ENCODE peak calls at places on chromosome 2, in eight cellular contexts. B, R, N, V, Y, G, S and E are unnamed samples.

GRCh38 chr2:188244383-188244782 is 47.3 kb upstream of the GULP1 start:
- DNase-seq in Y (no peak), N (no peak), B (no peak), R (no peak), G (no peak), S (no peak), V (no peak), E (no peak)

GRCh38 chr2:55965276-55965675 is 41.7 kb upstream of the EFEMP1 start:
- DNase-seq in S (no peak), N (no peak), Y (no peak), R (no peak), G (no peak), B (no peak), V (peak), E (no peak)

GRCh38 chr2:35168351-35168750 is 1187.2 kb upstream of the CRIM1 start:
- DNase-seq in G (no peak), Y (no peak), B (no peak), V (no peak), N (no peak), R (no peak), S (no peak), E (peak)

GRCh38 chr2:239876948-239877289 is 148.2 kb downstream of the NDUFA10 start:
- DNase-seq in R (no peak), S (no peak), G (no peak), N (no peak), B (no peak), Y (no peak), V (no peak), E (no peak)

GRCh38 chr2:221572821-221573429 is 821 bp upstream of the EPHA4 start:
- DNase-seq in B (peak), V (peak), Y (no peak), S (no peak), G (peak), R (peak), N (peak), E (peak)

GRCh38 chr2:241009601-241010530 is 11.4 kb downstream of the SNED1 start:
- DNase-seq in Y (no peak), V (no peak), N (no peak), S (peak), B (peak), G (no peak), R (peak), E (no peak)

GRCh38 chr2:180734382-180734781 is 246.0 kb upstream of the UBE2E3 start:
- DNase-seq in N (no peak), B (no peak), G (no peak), S (no peak), V (no peak), Y (no peak), R (no peak), E (no peak)

GRCh38 chr2:73897934-73898333 is 5.1 kb downstream of the ACTG2 start:
- DNase-seq in N (no peak), G (no peak), S (no peak), R (no peak), B (no peak), Y (no peak), V (no peak), E (no peak)

GRCh38 chr2:190261851-190262250 is 57.8 kb downstream of the HIBCH start:
- DNase-seq in V (no peak), Y (no peak), N (no peak), R (no peak), G (no peak), B (no peak), S (no peak), E (no peak)

GRCh38 chr2:7685342-7686015 is 768.3 kb downstream of the RNF144A start:
- DNase-seq in V (no peak), S (no peak), B (no peak), R (no peak), G (no peak), Y (no peak), N (no peak), E (no peak)

GRCh38 chr2:56130463-56131070 is 53.2 kb upstream of the CCDC85A start:
- DNase-seq in S (peak), R (peak), N (peak), Y (peak), G (no peak), V (peak), B (no peak), E (peak)

GRCh38 chr2:113760400-113760799 is 4.0 kb upstream of the SLC35F5 start:
- DNase-seq in B (no peak), R (no peak), S (peak), Y (peak), G (no peak), N (no peak), V (no peak), E (no peak)

GRCh38 chr2:1742680-1743395 is 1.5 kb downstream of the PXDN start:
- DNase-seq in B (peak), Y (no peak), N (no peak), S (peak), R (peak), V (peak), G (no peak), E (peak)

GRCh38 chr2:102841107-102841840 is 79.4 kb downstream of the TMEM182 start:
- DNase-seq in N (peak), S (no peak), R (peak), Y (no peak), B (peak), G (no peak), V (peak), E (peak)

GRCh38 chr2:206936456-206937222 is 2.7 kb upstream of the CPO start:
- DNase-seq in G (no peak), S (no peak), Y (no peak), V (no peak), R (no peak), B (no peak), N (no peak), E (no peak)

GRCh38 chr2:29417630-29418029 is 302.4 kb downstream of the CLIP4 start:
- DNase-seq in S (no peak), B (no peak), R (no peak), V (no peak), Y (no peak), G (no peak), N (no peak), E (no peak)

GRCh38 chr2:43131051-43131889 is 95.1 kb downstream of the ZFP36L2 start:
- DNase-seq in V (peak), R (peak), N (no peak), S (peak), G (peak), B (peak), Y (peak), E (peak)

GRCh38 chr2:85400541-85400940 is 9.6 kb downstream of the CAPG start:
- DNase-seq in B (no peak), G (no peak), Y (no peak), V (no peak), S (no peak), R (no peak), N (no peak), E (no peak)

GRCh38 chr2:186256540-186256939 is 229.5 kb upstream of the ZC3H15 start:
- DNase-seq in V (peak), R (no peak), N (peak), Y (no peak), G (no peak), S (peak), B (peak), E (peak)

GRCh38 chr2:235577404-235578330 is 83.8 kb downstream of the AGAP1 start:
- DNase-seq in V (peak), B (peak), N (peak), S (no peak), G (no peak), R (peak), Y (no peak), E (no peak)

GRCh38 chr2:234536218-234536989 is 39.5 kb upstream of the ARL4C start:
- DNase-seq in V (peak), Y (no peak), N (peak), B (no peak), R (no peak), G (no peak), S (no peak), E (no peak)

GRCh38 chr2:182242561-182242960 is 184.3 kb downstream of the PDE1A start:
- DNase-seq in N (no peak), V (no peak), S (no peak), R (no peak), G (no peak), Y (no peak), B (no peak), E (no peak)

GRCh38 chr2:134792147-134792546 is 46.3 kb upstream of the ACMSD start:
- DNase-seq in G (no peak), S (no peak), R (no peak), B (no peak), Y (no peak), N (no peak), V (no peak), E (no peak)

GRCh38 chr2:71455741-71456569 is 2.6 kb downstream of the DYSF start:
- DNase-seq in S (no peak), R (peak), B (no peak), N (no peak), Y (no peak), V (no peak), G (no peak), E (peak)

GRCh38 chr2:128315829-128316776 is 2.6 kb downstream of the HS6ST1 start:
- DNase-seq in B (peak), N (no peak), V (no peak), Y (no peak), S (no peak), R (peak), G (no peak), E (no peak)

GRCh38 chr2:85584354-85584856 is at the start of gene VAMP5:
- DNase-seq in G (no peak), B (peak), R (peak), Y (no peak), V (no peak), S (no peak), N (no peak), E (peak)

GRCh38 chr2:109494842-109495241 is 118.9 kb downstream of the SEPTIN10 start:
- DNase-seq in S (no peak), R (no peak), Y (no peak), N (no peak), V (no peak), G (no peak), B (no peak), E (no peak)

GRCh38 chr2:175035806-175036205 is 30.6 kb upstream of the CHN1 start:
- DNase-seq in B (no peak), R (no peak), V (no peak), G (no peak), Y (no peak), S (no peak), N (no peak), E (no peak)

GRCh38 chr2:223692227-223692947 is 90.2 kb upstream of the SCG2 start:
- DNase-seq in G (no peak), R (peak), S (peak), Y (no peak), N (peak), V (peak), B (peak), E (peak)

GRCh38 chr2:217790195-217790594 is 212.6 kb downstream of the TNS1 start:
- DNase-seq in G (no peak), B (no peak), V (no peak), S (no peak), R (no peak), N (no peak), Y (no peak), E (no peak)